ENCODE peak calls at places on chromosomes 1 and 21, in seven cellular contexts. G is A673, F is fibroblast of lung, U is suprapubic skin, O is psoas muscle, X is IMR-90, P is Caco-2. L is an unnamed sample. For H3K27me3, the result is how much of the 10 kb centered on the place peaks cover.

GRCh38 chr1:203475012-203475981 is at the start of gene PRELP:
- DNase-seq in G (no peak), F (peak), U (no peak), O (peak), X (peak), P (peak), L (no peak)

GRCh38 chr1:216314369-216315095 is 108.7 kb downstream of the USH2A start:
- DNase-seq in G (no peak), F (peak), U (no peak), O (no peak), X (peak), P (no peak), L (no peak)

GRCh38 chr1:162192763-162193162 is 123.3 kb downstream of the NOS1AP start:
- DNase-seq in G (no peak), F (no peak), U (no peak), O (no peak), X (no peak), P (no peak), L (no peak)

GRCh38 chr1:77639056-77639455 is 43.4 kb downstream of the ZZZ3 start:
- DNase-seq in G (no peak), F (peak), U (no peak), O (no peak), X (peak), P (no peak), L (no peak)

GRCh38 chr1:241589524-241589923 is 50.6 kb downstream of the CHML start:
- DNase-seq in G (no peak), F (no peak), U (no peak), O (no peak), X (no peak), P (no peak), L (no peak)

GRCh38 chr1:55131218-55131617 is 83.9 kb downstream of the USP24 start:
- DNase-seq in G (no peak), F (no peak), U (no peak), O (no peak), X (peak), P (no peak), L (no peak)

GRCh38 chr21:42496839-42497202 is 797 bp upstream of the RSPH1 start:
- DNase-seq in G (no peak), F (no peak), U (no peak), O (peak), X (no peak), P (no peak), L (no peak)

GRCh38 chr1:43934279-43934985 is 831 bp downstream of the ARTN start:
- DNase-seq in G (peak), F (peak), U (no peak), O (peak), X (peak), P (peak), L (no peak)

GRCh38 chr21:40331804-40332203 is 464.6 kb downstream of the PCP4 start:
- DNase-seq in G (no peak), F (no peak), U (no peak), O (no peak), X (no peak), P (no peak), L (no peak)

GRCh38 chr1:209625205-209625549 is 27.0 kb downstream of the LAMB3 start:
- DNase-seq in G (no peak), F (peak), U (no peak), O (peak), X (no peak), P (no peak), L (no peak)

GRCh38 chr1:119735217-119735616 is 23.5 kb downstream of the PHGDH start:
- DNase-seq in G (no peak), F (no peak), U (no peak), O (no peak), X (no peak), P (no peak), L (no peak)

GRCh38 chr1:220787069-220787614 is 429 bp downstream of the MTARC1 start:
- DNase-seq in G (no peak), F (no peak), U (no peak), O (no peak), X (no peak), P (peak), L (no peak)

GRCh38 chr1:45365051-45365450 is 24.8 kb upstream of the MUTYH start:
- DNase-seq in G (no peak), F (no peak), U (no peak), O (no peak), X (no peak), P (no peak), L (no peak)

GRCh38 chr1:39395357-39395831 is 96.0 kb upstream of the BMP8A start:
- DNase-seq in G (peak), F (peak), U (no peak), O (no peak), X (peak), P (no peak), L (no peak)

GRCh38 chr1:172484252-172484651 is 40.4 kb upstream of the PIGC start:
- DNase-seq in G (no peak), F (no peak), U (no peak), O (no peak), X (no peak), P (peak), L (no peak)

GRCh38 chr1:206563367-206563953 is 48.8 kb downstream of the EIF2D start:
- DNase-seq in G (no peak), F (peak), U (no peak), O (no peak), X (no peak), P (no peak), L (no peak)

GRCh38 chr1:17156108-17156507 is 36.9 kb upstream of the PADI2 start:
- DNase-seq in G (no peak), F (peak), U (no peak), O (no peak), X (peak), P (no peak), L (no peak)

GRCh38 chr1:157193702-157194391 is 55.7 kb upstream of the ETV3 start:
- DNase-seq in G (peak), F (peak), U (no peak), O (no peak), X (peak), P (peak), L (peak)

GRCh38 chr1:20366766-20367602 is 76.3 kb downstream of the VWA5B1 start:
- DNase-seq in G (peak), F (peak), U (no peak), O (peak), X (peak), P (peak), L (no peak)
- H3K27me3 ChIP-seq in G (half or more), F (under half), U (half or more), O (under half), X (half or more), P (under half), L (under half)

GRCh38 chr21:44897326-44898010 is 23.2 kb downstream of the ITGB2 start:
- DNase-seq in G (peak), F (no peak), U (no peak), O (no peak), X (no peak), P (no peak), L (no peak)
- H3K27me3 ChIP-seq in G (under half), F (under half), U (under half), O (under half), X (half or more), P (under half), L (under half)

GRCh38 chr1:22101995-22102394 is 40.9 kb downstream of the WNT4 start:
- DNase-seq in G (no peak), F (no peak), U (no peak), O (no peak), X (no peak), P (no peak), L (no peak)

GRCh38 chr1:22100168-22100567 is 42.7 kb downstream of the WNT4 start:
- DNase-seq in G (no peak), F (no peak), U (no peak), O (no peak), X (no peak), P (no peak), L (no peak)

GRCh38 chr1:22102746-22103145 is 40.2 kb downstream of the WNT4 start:
- DNase-seq in G (no peak), F (no peak), U (no peak), O (no peak), X (no peak), P (no peak), L (no peak)

GRCh38 chr1:22098752-22099151 is 44.1 kb downstream of the WNT4 start:
- DNase-seq in G (no peak), F (no peak), U (no peak), O (no peak), X (no peak), P (no peak), L (no peak)

GRCh38 chr1:22101199-22101598 is 41.7 kb downstream of the WNT4 start:
- DNase-seq in G (no peak), F (no peak), U (no peak), O (no peak), X (no peak), P (no peak), L (no peak)
- H3K27me3 ChIP-seq in G (under half), F (under half), U (under half), O (under half), X (under half), P (under half), L (under half)

DNA sequence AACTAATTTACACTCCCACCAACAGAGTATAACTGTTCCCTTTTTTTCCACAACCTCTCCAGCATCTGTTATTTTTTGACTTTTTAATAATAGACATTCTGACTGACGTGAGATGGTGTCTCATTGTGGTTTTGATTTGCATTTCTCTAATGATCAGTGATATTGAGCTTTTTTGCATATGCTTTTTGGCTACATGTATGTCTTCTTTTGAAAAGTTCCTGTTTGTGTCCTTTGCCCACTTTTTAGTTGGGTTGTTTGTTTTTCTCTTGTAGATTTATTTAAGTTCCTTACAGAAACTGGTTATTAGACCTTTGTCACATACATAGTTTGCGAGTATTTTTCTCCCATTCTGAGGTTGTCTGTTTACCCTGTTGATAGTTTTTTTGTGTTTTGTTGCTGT is 375.2 kb downstream of the MATN1 start:
- DNase-seq in G (no peak), F (no peak), U (no peak), O (no peak), X (no peak), P (no peak), L (no peak)
- H3K27me3 ChIP-seq in G (under half), F (under half), U (under half), O (under half), X (under half), P (under half), L (under half)

DNA sequence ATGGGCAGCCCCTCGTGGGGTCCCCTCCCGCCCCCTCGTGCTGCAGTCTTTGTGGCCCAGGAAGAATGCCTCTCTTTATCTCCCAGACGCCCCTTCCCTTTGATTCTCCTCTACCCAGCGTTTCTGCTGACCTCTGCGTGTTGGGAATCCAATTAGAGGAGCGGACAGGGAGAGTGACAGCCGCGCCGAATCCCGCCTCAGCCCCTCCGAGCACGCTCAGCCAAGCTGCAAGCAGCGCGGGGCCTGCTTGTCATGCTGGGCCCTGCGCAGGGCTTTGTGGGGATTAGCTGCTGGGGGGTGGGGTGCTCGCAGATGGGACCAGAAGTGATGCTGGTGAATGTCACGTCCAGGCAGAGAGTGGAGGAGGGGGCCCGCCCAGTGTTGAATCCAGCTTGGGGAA is 91.1 kb downstream of the EPHB2 start:
- DNase-seq in G (no peak), F (no peak), U (no peak), O (no peak), X (no peak), P (no peak), L (no peak)
- H3K27me3 ChIP-seq in G (under half), F (under half), U (under half), O (under half), X (under half), P (under half), L (under half)

GRCh38 chr1:18734001-18734400 is 103.4 kb downstream of the PAX7 start:
- DNase-seq in G (no peak), F (no peak), U (no peak), O (no peak), X (no peak), P (no peak), L (no peak)
- H3K27me3 ChIP-seq in G (under half), F (under half), U (half or more), O (under half), X (under half), P (under half), L (under half)